ENCODE peak calls at places on chromosomes 7 and 10, in nine cellular contexts. One of them, this sample, is unnamed.

GRCh38 chr7:27339478-27339877 is 96.9 kb downstream of the EVX1 start:
- DNase-seq in AG09309: no peak
- DNase-seq in IMR-90: no peak
- DNase-seq in AG04450: no peak
- DNase-seq in cardiac muscle cell: no peak
- DNase-seq in psoas muscle: no peak
- DNase-seq in RWPE1: no peak
- DNase-seq in hepatocyte: no peak
- DNase-seq in gastrocnemius medialis: no peak
- DNase-seq in this sample: no peak

GRCh38 chr10:7529638-7530037 is 118.8 kb upstream of the SFMBT2 start:
- DNase-seq in psoas muscle: no peak
- DNase-seq in RWPE1: peak; percentile 13
- DNase-seq in cardiac muscle cell: peak; percentile 48
- DNase-seq in AG04450: no peak
- DNase-seq in IMR-90: no peak
- DNase-seq in AG09309: no peak
- DNase-seq in hepatocyte: peak; percentile 51
- DNase-seq in gastrocnemius medialis: no peak
- DNase-seq in this sample: no peak

GRCh38 chr7:143359769-143360168 is 2.7 kb downstream of the FAM131B start:
- DNase-seq in AG04450: no peak
- DNase-seq in hepatocyte: no peak
- DNase-seq in cardiac muscle cell: no peak
- DNase-seq in IMR-90: no peak
- DNase-seq in gastrocnemius medialis: no peak
- DNase-seq in RWPE1: no peak
- DNase-seq in psoas muscle: no peak
- DNase-seq in AG09309: no peak
- DNase-seq in this sample: no peak

GRCh38 chr7:16609842-16610450 is 35.6 kb downstream of the ANKMY2 start:
- DNase-seq in AG04450: no peak
- DNase-seq in RWPE1: no peak
- DNase-seq in cardiac muscle cell: no peak
- DNase-seq in psoas muscle: no peak
- DNase-seq in AG09309: no peak
- DNase-seq in IMR-90: no peak
- DNase-seq in gastrocnemius medialis: no peak
- DNase-seq in hepatocyte: peak; percentile 34
- DNase-seq in this sample: no peak

GRCh38 chr7:29071203-29071804 is 75.0 kb downstream of the CPVL start:
- DNase-seq in gastrocnemius medialis: no peak
- DNase-seq in cardiac muscle cell: no peak
- DNase-seq in AG09309: no peak
- DNase-seq in IMR-90: no peak
- DNase-seq in AG04450: no peak
- DNase-seq in RWPE1: no peak
- DNase-seq in psoas muscle: no peak
- DNase-seq in hepatocyte: no peak
- DNase-seq in this sample: no peak

GRCh38 chr10:48605786-48606529 is 1.1 kb upstream of the ARHGAP22 start:
- DNase-seq in gastrocnemius medialis: no peak
- DNase-seq in cardiac muscle cell: no peak
- DNase-seq in AG09309: no peak
- DNase-seq in hepatocyte: no peak
- DNase-seq in AG04450: no peak
- DNase-seq in psoas muscle: no peak
- DNase-seq in IMR-90: peak; percentile 76
- DNase-seq in RWPE1: no peak
- DNase-seq in this sample: no peak

GRCh38 chr7:121366852-121367431 is 29.2 kb downstream of the FAM3C start:
- DNase-seq in AG09309: no peak
- DNase-seq in psoas muscle: no peak
- DNase-seq in hepatocyte: peak; percentile 32
- DNase-seq in gastrocnemius medialis: no peak
- DNase-seq in AG04450: peak; percentile 10
- DNase-seq in IMR-90: peak; percentile 48
- DNase-seq in cardiac muscle cell: peak; percentile 29
- DNase-seq in RWPE1: peak; percentile 19
- DNase-seq in this sample: no peak

GRCh38 chr7:87416682-87417587 is 58.5 kb downstream of the ABCB4 start:
- DNase-seq in AG09309: no peak
- DNase-seq in AG04450: peak; percentile 21
- DNase-seq in psoas muscle: no peak
- DNase-seq in RWPE1: peak; percentile 27
- DNase-seq in cardiac muscle cell: peak; percentile 76
- DNase-seq in gastrocnemius medialis: peak; percentile 32
- DNase-seq in IMR-90: peak; percentile 69
- DNase-seq in hepatocyte: peak; percentile 76
- DNase-seq in this sample: peak; percentile 37

GRCh38 chr10:103397191-103397825 is 882 bp downstream of the PDCD11 start:
- DNase-seq in AG04450: no peak
- DNase-seq in IMR-90: no peak
- DNase-seq in AG09309: no peak
- DNase-seq in cardiac muscle cell: no peak
- DNase-seq in hepatocyte: no peak
- DNase-seq in psoas muscle: peak; percentile 53
- DNase-seq in RWPE1: no peak
- DNase-seq in gastrocnemius medialis: no peak
- DNase-seq in this sample: no peak

GRCh38 chr7:150754950-150755349 is 17.7 kb downstream of the GIMAP5 start:
- DNase-seq in gastrocnemius medialis: no peak
- DNase-seq in cardiac muscle cell: no peak
- DNase-seq in RWPE1: no peak
- DNase-seq in hepatocyte: no peak
- DNase-seq in psoas muscle: no peak
- DNase-seq in IMR-90: no peak
- DNase-seq in AG04450: no peak
- DNase-seq in AG09309: no peak
- DNase-seq in this sample: no peak

GRCh38 chr10:15393417-15393816 is 22.3 kb upstream of the FAM171A1 start:
- DNase-seq in cardiac muscle cell: no peak
- DNase-seq in gastrocnemius medialis: no peak
- DNase-seq in AG09309: no peak
- DNase-seq in psoas muscle: no peak
- DNase-seq in RWPE1: no peak
- DNase-seq in hepatocyte: no peak
- DNase-seq in AG04450: no peak
- DNase-seq in IMR-90: no peak
- DNase-seq in this sample: no peak

GRCh38 chr7:25014735-25015134 is 34.8 kb upstream of the OSBPL3 start:
- DNase-seq in psoas muscle: no peak
- DNase-seq in cardiac muscle cell: no peak
- DNase-seq in IMR-90: peak; percentile 97
- DNase-seq in RWPE1: peak; percentile 48
- DNase-seq in gastrocnemius medialis: no peak
- DNase-seq in hepatocyte: no peak
- DNase-seq in AG09309: peak; percentile 89
- DNase-seq in AG04450: peak; percentile 82
- DNase-seq in this sample: no peak

GRCh38 chr10:63901916-63902315 is 380.7 kb downstream of the REEP3 start:
- DNase-seq in gastrocnemius medialis: no peak
- DNase-seq in IMR-90: no peak
- DNase-seq in cardiac muscle cell: no peak
- DNase-seq in RWPE1: no peak
- DNase-seq in AG09309: no peak
- DNase-seq in psoas muscle: no peak
- DNase-seq in AG04450: no peak
- DNase-seq in hepatocyte: no peak
- DNase-seq in this sample: no peak

GRCh38 chr10:21529236-21529910 is 3.9 kb upstream of the SKIDA1 start:
- DNase-seq in AG09309: no peak
- DNase-seq in RWPE1: no peak
- DNase-seq in hepatocyte: no peak
- DNase-seq in cardiac muscle cell: no peak
- DNase-seq in AG04450: no peak
- DNase-seq in gastrocnemius medialis: no peak
- DNase-seq in IMR-90: no peak
- DNase-seq in psoas muscle: no peak
- DNase-seq in this sample: no peak

GRCh38 chr7:22702516-22702915 is 24.5 kb upstream of the IL6 start:
- DNase-seq in RWPE1: no peak
- DNase-seq in hepatocyte: no peak
- DNase-seq in AG09309: no peak
- DNase-seq in psoas muscle: no peak
- DNase-seq in gastrocnemius medialis: no peak
- DNase-seq in AG04450: no peak
- DNase-seq in cardiac muscle cell: no peak
- DNase-seq in IMR-90: peak; percentile 71
- DNase-seq in this sample: no peak

GRCh38 chr7:2169923-2170575 is 62.7 kb downstream of the MAD1L1 start:
- DNase-seq in IMR-90: no peak
- DNase-seq in hepatocyte: no peak
- DNase-seq in gastrocnemius medialis: no peak
- DNase-seq in RWPE1: peak; percentile 82
- DNase-seq in psoas muscle: no peak
- DNase-seq in AG09309: no peak
- DNase-seq in AG04450: no peak
- DNase-seq in cardiac muscle cell: no peak
- DNase-seq in this sample: no peak

GRCh38 chr7:149854611-149855367 is 16.6 kb downstream of the ZNF862 start:
- DNase-seq in IMR-90: peak; percentile 51
- DNase-seq in AG04450: no peak
- DNase-seq in gastrocnemius medialis: no peak
- DNase-seq in hepatocyte: peak; percentile 84
- DNase-seq in AG09309: no peak
- DNase-seq in RWPE1: peak; percentile 21
- DNase-seq in cardiac muscle cell: peak; percentile 91
- DNase-seq in psoas muscle: no peak
- DNase-seq in this sample: no peak

GRCh38 chr7:55177589-55178261 is 158.9 kb downstream of the EGFR start:
- DNase-seq in gastrocnemius medialis: peak; percentile 11
- DNase-seq in hepatocyte: no peak
- DNase-seq in AG04450: no peak
- DNase-seq in IMR-90: no peak
- DNase-seq in AG09309: no peak
- DNase-seq in psoas muscle: peak; percentile 58
- DNase-seq in RWPE1: no peak
- DNase-seq in cardiac muscle cell: no peak
- DNase-seq in this sample: no peak

GRCh38 chr7:10646249-10646648 is 327.4 kb upstream of the PHF14 start:
- DNase-seq in IMR-90: no peak
- DNase-seq in hepatocyte: no peak
- DNase-seq in AG04450: no peak
- DNase-seq in cardiac muscle cell: no peak
- DNase-seq in AG09309: no peak
- DNase-seq in psoas muscle: no peak
- DNase-seq in gastrocnemius medialis: no peak
- DNase-seq in RWPE1: no peak
- DNase-seq in this sample: no peak

GRCh38 chr10:84493951-84494848 is 165.8 kb downstream of the CCSER2 start:
- DNase-seq in hepatocyte: peak; percentile 36
- DNase-seq in IMR-90: peak; percentile 69
- DNase-seq in psoas muscle: no peak
- DNase-seq in AG04450: no peak
- DNase-seq in gastrocnemius medialis: no peak
- DNase-seq in RWPE1: peak; percentile 84
- DNase-seq in AG09309: no peak
- DNase-seq in cardiac muscle cell: no peak
- DNase-seq in this sample: no peak
- TF ChIP-seq CTCF in hepatocyte: no peak
- TF ChIP-seq CTCF in IMR-90: no peak
- TF ChIP-seq CTCF in psoas muscle: no peak
- TF ChIP-seq CTCF in AG04450: no peak
- TF ChIP-seq CTCF in gastrocnemius medialis: no peak
- TF ChIP-seq CTCF in RWPE1: no peak
- TF ChIP-seq CTCF in AG09309: no peak
- TF ChIP-seq CTCF in cardiac muscle cell: no peak
- TF ChIP-seq CTCF in this sample: no peak

DNA sequence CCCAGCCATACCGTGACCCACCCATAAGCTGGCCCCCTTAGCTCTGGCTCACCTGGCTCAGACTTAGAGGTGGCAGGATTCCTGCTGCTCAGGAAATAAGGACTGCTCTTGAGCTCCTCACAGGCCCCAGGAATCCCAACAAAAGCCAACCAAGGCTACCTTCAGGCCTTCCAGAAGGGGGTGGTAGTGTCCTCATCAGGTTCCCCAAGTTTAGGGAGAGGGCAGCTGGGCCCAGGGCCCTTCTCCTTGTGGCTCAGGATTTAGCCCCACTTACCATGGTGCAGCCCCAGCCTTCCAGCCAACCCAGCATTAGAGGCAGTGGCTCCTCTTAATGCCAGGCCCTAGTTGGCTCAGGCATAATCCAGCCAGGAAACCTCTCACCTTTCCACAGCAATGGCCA is 23.5 kb downstream of the NPFFR1 start:
- DNase-seq in AG04450: no peak
- DNase-seq in gastrocnemius medialis: no peak
- DNase-seq in RWPE1: no peak
- DNase-seq in IMR-90: no peak
- DNase-seq in hepatocyte: no peak
- DNase-seq in AG09309: no peak
- DNase-seq in psoas muscle: no peak
- DNase-seq in cardiac muscle cell: no peak
- DNase-seq in this sample: no peak
- TF ChIP-seq CTCF in AG04450: no peak
- TF ChIP-seq CTCF in gastrocnemius medialis: no peak
- TF ChIP-seq CTCF in RWPE1: no peak
- TF ChIP-seq CTCF in IMR-90: no peak
- TF ChIP-seq CTCF in hepatocyte: no peak
- TF ChIP-seq CTCF in AG09309: no peak
- TF ChIP-seq CTCF in psoas muscle: no peak
- TF ChIP-seq CTCF in cardiac muscle cell: no peak
- TF ChIP-seq CTCF in this sample: no peak

DNA sequence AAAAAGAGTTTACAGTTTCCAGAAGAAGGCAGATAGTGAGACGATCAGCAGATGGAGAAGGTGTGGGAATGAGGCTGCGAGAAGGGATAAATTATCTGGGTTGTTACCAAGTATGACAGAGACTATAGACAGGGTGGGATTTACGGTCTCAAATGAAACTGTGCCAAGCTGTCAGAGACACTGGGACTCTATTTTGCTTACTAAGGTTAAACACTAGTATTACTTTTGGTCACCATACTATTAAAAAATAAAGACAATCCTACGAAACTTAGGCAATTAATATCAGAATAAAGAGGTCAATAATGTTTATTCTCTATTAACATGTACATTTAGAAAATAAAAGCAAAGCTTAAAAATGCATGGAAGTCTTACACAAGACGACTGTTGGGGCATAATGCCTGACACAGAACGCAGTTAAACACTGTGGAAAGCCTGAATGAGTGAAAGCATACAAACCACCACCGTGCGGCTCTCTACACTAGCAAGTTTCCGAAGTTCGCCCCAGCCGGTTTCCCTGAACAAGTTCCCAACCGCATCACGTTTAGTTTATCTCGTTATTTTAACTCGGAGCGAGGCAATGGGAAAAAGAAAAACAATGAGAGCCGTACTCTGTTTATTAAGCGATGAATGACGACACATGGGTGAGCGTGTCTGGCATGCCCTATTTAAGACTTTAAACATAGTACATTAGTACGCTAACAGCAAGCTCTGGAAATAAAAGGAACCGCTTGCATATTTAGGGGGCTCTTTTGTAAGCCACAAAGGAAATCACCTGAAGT is 911 bp upstream of the CC2D2B start:
- DNase-seq in hepatocyte: peak; percentile 80
- DNase-seq in AG09309: peak; percentile 18
- DNase-seq in RWPE1: peak; percentile 54
- DNase-seq in IMR-90: peak; percentile 67
- DNase-seq in cardiac muscle cell: peak; percentile 74
- DNase-seq in gastrocnemius medialis: peak; percentile 19
- DNase-seq in AG04450: peak; percentile 32
- DNase-seq in psoas muscle: peak; percentile 58
- DNase-seq in this sample: no peak
- TF ChIP-seq CTCF in hepatocyte: peak; percentile 35
- TF ChIP-seq CTCF in AG09309: peak; percentile 30
- TF ChIP-seq CTCF in RWPE1: no peak
- TF ChIP-seq CTCF in IMR-90: peak; percentile 8
- TF ChIP-seq CTCF in cardiac muscle cell: peak; percentile 30
- TF ChIP-seq CTCF in gastrocnemius medialis: no peak
- TF ChIP-seq CTCF in AG04450: peak; percentile 35
- TF ChIP-seq CTCF in psoas muscle: no peak
- TF ChIP-seq CTCF in this sample: no peak

GRCh38 chr10:9342865-9343450 is 1288.5 kb downstream of the GATA3 start:
- DNase-seq in gastrocnemius medialis: no peak
- DNase-seq in cardiac muscle cell: peak; percentile 73
- DNase-seq in hepatocyte: peak; percentile 67
- DNase-seq in psoas muscle: no peak
- DNase-seq in AG09309: peak; percentile 3
- DNase-seq in IMR-90: peak; percentile 42
- DNase-seq in AG04450: peak; percentile 10
- DNase-seq in RWPE1: peak; percentile 14
- DNase-seq in this sample: no peak
- TF ChIP-seq CTCF in gastrocnemius medialis: no peak
- TF ChIP-seq CTCF in cardiac muscle cell: peak; percentile 76
- TF ChIP-seq CTCF in hepatocyte: peak; percentile 90
- TF ChIP-seq CTCF in psoas muscle: peak; percentile 39
- TF ChIP-seq CTCF in AG09309: peak; percentile 63
- TF ChIP-seq CTCF in IMR-90: peak; percentile 71
- TF ChIP-seq CTCF in AG04450: peak; percentile 89
- TF ChIP-seq CTCF in RWPE1: peak; percentile 80
- TF ChIP-seq CTCF in this sample: peak; percentile 90